ENCODE peak calls at places on chromosomes 16 and 17, in six cellular contexts. U is dorsolateral prefrontal cortex, L is AG09319, J is GM12865, R is right lobe of liver, D is endothelial cell. I is an unnamed sample.

GRCh38 chr17:32722733-32723132 is 154.2 kb downstream of the MYO1D start:
- DNase-seq in L (no peak), D (no peak), U (no peak), J (no peak), R (no peak), I (no peak)

GRCh38 chr16:15576960-15577958 is 65.7 kb downstream of the MARF1 start:
- DNase-seq in U (no peak), D (no peak), R (peak), L (no peak), J (no peak), I (no peak)

GRCh38 chr17:46026045-46026814 is 27.2 kb downstream of the STH start:
- DNase-seq in D (no peak), U (no peak), R (no peak), L (no peak), J (no peak), I (no peak)

GRCh38 chr17:55549140-55549539 is 37.9 kb upstream of the SMIM36 start:
- DNase-seq in U (no peak), L (no peak), D (no peak), J (peak), R (no peak), I (no peak)

GRCh38 chr17:72479113-72479512 is 358.3 kb downstream of the SOX9 start:
- DNase-seq in L (no peak), U (no peak), R (no peak), D (no peak), J (peak), I (no peak)

GRCh38 chr17:6639014-6639650 is 1.4 kb downstream of the KIAA0753 start:
- DNase-seq in U (no peak), J (no peak), D (no peak), L (no peak), R (no peak), I (no peak)

GRCh38 chr17:82076018-82076784 is 10.6 kb upstream of the DUS1L start:
- DNase-seq in U (no peak), L (no peak), R (no peak), D (no peak), J (no peak), I (no peak)

GRCh38 chr16:4868573-4868972 is 21.3 kb downstream of the UBN1 start:
- DNase-seq in J (no peak), U (no peak), D (no peak), R (peak), L (no peak), I (no peak)

GRCh38 chr17:41504126-41504977 is 1.1 kb downstream of the KRT13 start:
- DNase-seq in J (no peak), L (no peak), R (no peak), D (no peak), U (no peak), I (no peak)

GRCh38 chr17:31492880-31493655 is 101.6 kb downstream of the RAB11FIP4 start:
- DNase-seq in J (peak), U (no peak), D (no peak), R (no peak), L (no peak), I (no peak)

GRCh38 chr16:69935278-69935711 is 15.8 kb upstream of the CLEC18A start:
- DNase-seq in R (no peak), L (no peak), J (no peak), D (no peak), U (no peak), I (peak)

GRCh38 chr16:47826070-47826469 is 329.7 kb downstream of the ABCC12 start:
- DNase-seq in D (no peak), R (no peak), J (no peak), U (no peak), L (no peak), I (no peak)

GRCh38 chr16:54957403-54957802 is 26.7 kb downstream of the IRX5 start:
- DNase-seq in R (no peak), D (peak), U (no peak), J (peak), L (no peak), I (no peak)

DNA sequence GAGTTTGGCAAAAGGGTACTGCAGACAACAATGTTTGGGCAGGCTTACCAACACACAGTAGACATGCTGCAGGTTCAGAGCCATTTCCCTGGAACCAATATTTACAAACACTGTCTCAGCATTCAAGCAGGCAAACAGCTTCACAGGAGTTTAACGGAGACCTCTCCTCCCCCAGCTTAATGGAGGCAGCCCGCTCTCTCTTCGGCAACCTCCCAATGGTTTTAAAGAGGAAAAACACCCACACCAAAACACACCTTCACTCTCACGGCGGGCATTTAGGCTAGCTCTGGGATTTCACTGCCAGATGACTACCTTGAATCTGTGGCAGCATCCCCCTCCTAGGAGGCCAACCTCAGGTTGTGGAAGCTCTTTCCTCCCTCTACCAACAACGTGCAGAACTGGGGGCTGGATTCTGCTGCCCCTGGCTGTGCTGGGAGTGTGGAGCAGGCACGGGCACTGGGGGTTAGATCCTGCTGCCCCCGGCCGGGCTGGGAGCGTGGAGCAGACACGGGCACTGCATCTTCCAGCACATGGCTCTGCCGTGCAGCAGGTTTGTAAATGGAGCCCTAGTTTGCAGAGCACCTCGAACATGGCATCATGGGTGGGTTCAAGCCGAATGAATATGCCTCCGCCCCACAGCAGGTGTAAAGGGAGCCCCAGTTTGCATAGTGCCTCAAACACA is 86.5 kb downstream of the RBFOX3 start:
- DNase-seq in U (no peak), D (no peak), R (no peak), J (no peak), L (no peak), I (no peak)
- TF ChIP-seq CTCF in U (no peak), D (no peak), R (no peak), J (no peak), L (no peak), I (no peak)

GRCh38 chr16:3363793-3364192 is 8.1 kb downstream of the OR2C1 start:
- DNase-seq in D (no peak), U (no peak), L (no peak), R (no peak), J (no peak), I (no peak)
- TF ChIP-seq CTCF in D (no peak), U (no peak), L (no peak), R (no peak), J (no peak), I (peak)

GRCh38 chr16:85799497-85800320 is at the start of the genes COX4I1 and EMC8:
- DNase-seq in L (peak), D (peak), J (peak), R (peak), U (peak), I (peak)
- TF ChIP-seq CTCF in L (no peak), D (no peak), J (no peak), R (no peak), U (peak), I (no peak)

DNA sequence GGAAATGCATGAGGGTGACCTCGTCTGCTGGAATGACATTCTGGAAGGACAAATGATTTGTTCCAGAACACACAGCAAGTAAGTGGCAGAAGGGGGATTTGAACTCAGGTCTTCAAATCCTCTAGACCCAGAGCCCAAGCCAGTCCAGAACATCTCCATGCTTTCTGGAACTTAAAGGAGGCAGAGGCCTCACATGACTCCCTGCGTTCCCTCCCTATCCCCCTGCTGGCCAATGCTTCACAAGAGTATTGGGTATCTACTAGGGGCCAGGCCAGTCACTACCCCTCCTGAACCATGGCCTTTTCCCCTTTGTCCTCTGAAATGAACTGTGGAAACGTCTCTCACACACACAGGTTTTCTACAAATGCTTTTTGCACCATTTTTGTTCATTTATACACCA is 7.6 kb upstream of the BEAN1 start:
- DNase-seq in U (no peak), L (no peak), R (no peak), D (no peak), J (no peak), I (no peak)
- TF ChIP-seq CTCF in U (no peak), L (no peak), R (no peak), D (no peak), J (no peak), I (peak)

GRCh38 chr16:82630219-82630618 is 3.5 kb downstream of the CDH13 start:
- DNase-seq in R (no peak), U (no peak), D (no peak), J (no peak), L (no peak), I (no peak)

GRCh38 chr16:82631701-82632685 is 5.2 kb downstream of the CDH13 start:
- DNase-seq in D (no peak), J (peak), U (no peak), L (no peak), R (no peak), I (no peak)

GRCh38 chr16:82628741-82629140 is 2.0 kb downstream of the CDH13 start:
- DNase-seq in L (no peak), D (no peak), J (no peak), R (no peak), U (no peak), I (no peak)

GRCh38 chr16:82629441-82630027 is 2.8 kb downstream of the CDH13 start:
- DNase-seq in R (no peak), U (no peak), L (no peak), D (no peak), J (no peak), I (no peak)

DNA sequence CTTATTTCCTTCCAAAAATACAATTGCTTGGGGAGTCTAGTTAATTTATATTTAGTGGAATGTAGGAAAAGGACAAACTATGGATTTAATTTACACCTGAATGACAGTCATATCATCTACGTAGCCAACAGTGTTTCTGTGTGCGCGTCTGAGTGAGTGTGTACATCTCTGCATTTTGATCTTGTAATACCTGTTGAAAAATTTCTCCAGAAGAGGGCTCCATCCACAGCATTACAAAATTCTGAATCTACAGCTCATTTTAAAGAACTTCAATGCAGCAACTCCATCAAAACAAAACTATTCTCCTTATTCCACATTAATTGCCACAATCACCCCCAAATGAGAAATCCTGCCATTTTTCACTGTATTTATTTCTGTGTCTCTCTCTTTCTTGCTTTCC is 3.9 kb downstream of the CDH13 start:
- DNase-seq in J (no peak), U (no peak), R (no peak), L (no peak), D (no peak), I (no peak)
- TF ChIP-seq CTCF in J (no peak), U (peak), R (peak), L (peak), D (no peak), I (peak)

GRCh38 chr17:57458718-57459285 is 202.5 kb downstream of the MSI2 start:
- DNase-seq in D (no peak), U (no peak), R (no peak), J (no peak), L (no peak), I (no peak)
- TF ChIP-seq CTCF in D (no peak), U (no peak), R (no peak), J (no peak), L (no peak), I (no peak)

DNA sequence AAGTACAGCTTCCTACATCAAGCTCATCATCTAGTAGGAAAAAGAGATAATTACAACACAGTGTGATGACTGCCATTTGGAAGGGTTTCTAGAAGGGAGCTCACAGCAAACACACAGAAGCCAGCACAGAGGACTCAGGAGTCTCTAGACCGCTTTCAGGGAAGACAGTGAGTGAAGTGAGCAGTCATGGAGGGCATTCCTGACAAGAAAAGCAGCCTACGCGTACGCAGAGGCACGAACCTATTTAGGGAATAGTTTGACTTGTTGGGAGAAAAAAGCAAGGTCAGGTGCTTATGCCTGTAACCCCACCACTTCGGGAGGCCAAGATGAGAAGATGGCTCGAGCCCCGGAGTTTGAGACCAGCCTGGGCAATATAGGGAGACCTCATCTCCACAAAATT is 8.4 kb upstream of the HASPIN start:
- DNase-seq in L (no peak), U (no peak), R (no peak), J (no peak), D (no peak), I (no peak)
- TF ChIP-seq CTCF in L (no peak), U (no peak), R (no peak), J (no peak), D (no peak), I (no peak)